ENCODE peak calls at places on chromosomes 12 and 14, in nine cellular contexts. F is foreskin fibroblast; Z is T-cell; N is GM19239; M is activated T-helper 1 cell treated with Interleukin-2 at 50 U/mL for 16 hours; V is EL; X is HuH-7; H is activated CD8-positive, alpha-beta T cell treated with anti-CD3 and anti-CD28 coated beads, Interleukin-2, amount 10 ng/mL, durations not matched to agents 7 days and 5 days; L is mammary epithelial cell. A is an unnamed sample.

GRCh38 chr12:63440063-63440462 is 228.2 kb downstream of the DPY19L2 start:
- DNase-seq in M (no peak), L (no peak), V (no peak), Z (no peak), H (no peak), X (no peak), F (no peak), N (no peak), A (no peak)

GRCh38 chr14:68476212-68476964 is 316.5 kb downstream of the ZFP36L1 start:
- DNase-seq in L (peak), V (peak), M (no peak), N (peak), H (no peak), F (peak), Z (no peak), X (no peak), A (no peak)

GRCh38 chr14:95649230-95649629 is 37.0 kb upstream of the TCL1B start:
- DNase-seq in H (no peak), X (no peak), M (no peak), N (no peak), L (no peak), F (no peak), Z (no peak), V (no peak), A (no peak)

GRCh38 chr12:21451529-21451928 is 14.1 kb downstream of the PYROXD1 start:
- DNase-seq in H (no peak), N (no peak), V (peak), F (no peak), Z (no peak), X (no peak), M (no peak), L (no peak), A (no peak)

GRCh38 chr14:22852599-22852939 is 16.2 kb downstream of the MMP14 start:
- DNase-seq in V (no peak), Z (no peak), N (no peak), X (peak), M (no peak), H (no peak), F (no peak), L (no peak), A (no peak)

GRCh38 chr12:104588048-104588942 is 131.5 kb downstream of the CHST11 start:
- DNase-seq in L (peak), M (no peak), F (peak), N (no peak), H (no peak), Z (no peak), X (no peak), V (peak), A (no peak)

GRCh38 chr14:100902792-100903191 is 730 bp downstream of the RTL1 start:
- DNase-seq in M (no peak), F (no peak), V (no peak), Z (no peak), L (no peak), H (no peak), X (no peak), N (no peak), A (no peak)

GRCh38 chr12:47033797-47034555 is 45.4 kb upstream of the PCED1B start:
- DNase-seq in Z (no peak), X (no peak), M (no peak), L (peak), F (no peak), H (no peak), V (no peak), N (no peak), A (no peak)

GRCh38 chr12:124002654-124003053 is 29.6 kb downstream of the ZNF664 start:
- DNase-seq in X (no peak), V (no peak), L (no peak), Z (no peak), M (no peak), H (no peak), N (no peak), F (no peak), A (no peak)

GRCh38 chr12:14431990-14432389 is 66.5 kb downstream of the ATF7IP start:
- DNase-seq in M (no peak), N (no peak), H (no peak), X (no peak), V (no peak), F (no peak), L (no peak), Z (no peak), A (no peak)

GRCh38 chr12:106267535-106267934 is 19.7 kb upstream of the CKAP4 start:
- DNase-seq in N (no peak), Z (no peak), H (no peak), V (no peak), M (no peak), X (no peak), L (no peak), F (no peak), A (no peak)

GRCh38 chr12:30882706-30883105 is 43.8 kb upstream of the TSPAN11 start:
- DNase-seq in F (peak), N (no peak), X (no peak), M (no peak), H (no peak), V (no peak), L (no peak), Z (no peak), A (no peak)

GRCh38 chr12:114784526-114784925 is 100.6 kb upstream of the TBX3 start:
- DNase-seq in Z (no peak), X (no peak), N (no peak), F (peak), H (no peak), L (no peak), M (no peak), V (no peak), A (no peak)

GRCh38 chr14:106506901-106507305 is 980.5 kb downstream of the TMEM121 start:
- DNase-seq in X (no peak), F (no peak), N (no peak), V (no peak), H (peak), L (no peak), Z (peak), M (peak), A (no peak)

GRCh38 chr14:100524933-100525243 is 62.3 kb downstream of the BEGAIN start:
- DNase-seq in Z (peak), F (peak), N (no peak), V (no peak), H (peak), X (peak), M (no peak), L (no peak), A (peak)

GRCh38 chr14:21091784-21092146 is 6.7 kb downstream of the ZNF219 start:
- DNase-seq in H (no peak), X (no peak), V (no peak), M (no peak), Z (no peak), L (no peak), F (no peak), N (no peak), A (no peak)

GRCh38 chr12:21607701-21608100 is 3.1 kb upstream of the GYS2 start:
- DNase-seq in V (peak), Z (no peak), F (peak), N (no peak), M (no peak), H (no peak), L (no peak), X (no peak), A (no peak)

GRCh38 chr14:85532981-85533820 is 3.3 kb downstream of the FLRT2 start:
- DNase-seq in V (peak), X (peak), L (peak), N (no peak), F (peak), M (no peak), Z (no peak), H (no peak), A (peak)

GRCh38 chr12:89225401-89225800 is 126.9 kb downstream of the DUSP6 start:
- DNase-seq in V (peak), F (peak), H (peak), M (peak), X (no peak), N (no peak), Z (peak), L (peak), A (peak)

GRCh38 chr14:105069887-105070759 is 4.9 kb upstream of the GPR132 start:
- DNase-seq in F (peak), M (no peak), V (peak), H (peak), N (peak), L (no peak), Z (no peak), X (no peak), A (no peak)

GRCh38 chr12:63882844-63883243 is 38.3 kb downstream of the SRGAP1 start:
- DNase-seq in X (no peak), M (no peak), H (no peak), F (no peak), L (no peak), N (no peak), Z (no peak), V (no peak), A (no peak)

GRCh38 chr12:120529641-120530314 is 820 bp upstream of the COQ5 start:
- DNase-seq in H (no peak), M (no peak), X (peak), N (no peak), L (peak), F (peak), Z (no peak), V (peak), A (no peak)

GRCh38 chr14:33917664-33918063 is 33.2 kb downstream of the EGLN3 start:
- DNase-seq in M (no peak), V (no peak), F (no peak), L (no peak), N (no peak), H (no peak), Z (no peak), X (no peak), A (no peak)

GRCh38 chr14:24310666-24311604 is at the start of gene LTB4R:
- DNase-seq in F (peak), M (peak), N (peak), V (peak), H (peak), Z (peak), X (no peak), L (peak), A (peak)